ENCODE peak calls at places on chromosomes 13 and 19, in eight cellular contexts. X, A, H, D, P, N, T and K are unnamed samples.

GRCh38 chr13:33296793-33297425 is 11.4 kb upstream of the STARD13 start:
- DNase-seq in P (no peak), D (no peak), T (no peak), X (no peak), A (no peak), N (no peak), H (no peak), K (no peak)

GRCh38 chr13:34070006-34070405 is 252.1 kb downstream of the RFC3 start:
- DNase-seq in N (no peak), X (peak; percentile 12), P (no peak), A (no peak), H (peak; percentile 21), T (no peak), D (no peak), K (no peak)

GRCh38 chr13:79225487-79226232 is 180.4 kb downstream of the RBM26 start:
- DNase-seq in P (no peak), H (no peak), X (no peak), D (no peak), N (no peak), T (no peak), A (no peak), K (no peak)

GRCh38 chr13:65090191-65090590 is 2139.9 kb downstream of the PCDH9 start:
- DNase-seq in D (no peak), N (no peak), A (no peak), X (no peak), T (no peak), H (no peak), P (no peak), K (no peak)

GRCh38 chr13:24865158-24865557 is 101.2 kb downstream of the RNF17 start:
- DNase-seq in N (no peak), P (no peak), D (no peak), A (no peak), H (peak; percentile 25), T (no peak), X (peak; percentile 4), K (no peak)

GRCh38 chr19:497861-498590 is 1.7 kb downstream of the MADCAM1 start:
- DNase-seq in T (no peak), P (no peak), X (no peak), N (no peak), D (peak; percentile 57), H (no peak), A (no peak), K (no peak)

GRCh38 chr13:75908137-75908536 is 272.0 kb downstream of the LMO7 start:
- DNase-seq in P (no peak), N (no peak), T (peak; percentile 69), X (no peak), A (peak; percentile 6), D (peak; percentile 44), H (no peak), K (no peak)

GRCh38 chr19:9958451-9958850 is 22.1 kb upstream of the OLFM2 start:
- DNase-seq in X (peak; percentile 91), T (no peak), N (no peak), P (no peak), A (no peak), H (peak; percentile 45), D (no peak), K (no peak)

GRCh38 chr19:50257141-50257540 is 53.7 kb downstream of the MYH14 start:
- DNase-seq in A (no peak), T (no peak), N (no peak), H (no peak), D (no peak), P (no peak), X (no peak), K (no peak)

GRCh38 chr19:953501-954271 is 27.9 kb downstream of the ARID3A start:
- DNase-seq in N (no peak), A (peak; percentile 24), P (no peak), X (no peak), D (no peak), H (no peak), T (no peak), K (no peak)

GRCh38 chr13:75877092-75877491 is 241.0 kb downstream of the LMO7 start:
- DNase-seq in N (no peak), D (no peak), P (no peak), T (no peak), X (no peak), A (peak; percentile 35), H (no peak), K (no peak)

GRCh38 chr13:38430761-38431160 is 81.1 kb downstream of the UFM1 start:
- DNase-seq in H (no peak), N (no peak), D (no peak), T (no peak), A (no peak), X (no peak), P (no peak), K (no peak)

GRCh38 chr13:41032646-41033396 is 13.7 kb upstream of the ELF1 start:
- DNase-seq in N (no peak), D (no peak), X (no peak), H (no peak), T (no peak), A (no peak), P (no peak), K (no peak)

GRCh38 chr19:56504581-56504980 is 3.1 kb upstream of the ZNF471 start:
- DNase-seq in T (no peak), A (no peak), X (peak; percentile 68), N (no peak), P (no peak), D (no peak), H (no peak), K (no peak)

GRCh38 chr13:113742445-113743120 is 16.4 kb upstream of the TMEM255B start:
- DNase-seq in D (peak; percentile 39), P (no peak), T (no peak), X (no peak), N (no peak), A (no peak), H (no peak), K (no peak)

GRCh38 chr13:33918199-33918932 is 100.4 kb downstream of the RFC3 start:
- DNase-seq in N (no peak), P (no peak), A (peak; percentile 10), X (peak; percentile 71), D (no peak), H (peak; percentile 45), T (no peak), K (no peak)

DNA sequence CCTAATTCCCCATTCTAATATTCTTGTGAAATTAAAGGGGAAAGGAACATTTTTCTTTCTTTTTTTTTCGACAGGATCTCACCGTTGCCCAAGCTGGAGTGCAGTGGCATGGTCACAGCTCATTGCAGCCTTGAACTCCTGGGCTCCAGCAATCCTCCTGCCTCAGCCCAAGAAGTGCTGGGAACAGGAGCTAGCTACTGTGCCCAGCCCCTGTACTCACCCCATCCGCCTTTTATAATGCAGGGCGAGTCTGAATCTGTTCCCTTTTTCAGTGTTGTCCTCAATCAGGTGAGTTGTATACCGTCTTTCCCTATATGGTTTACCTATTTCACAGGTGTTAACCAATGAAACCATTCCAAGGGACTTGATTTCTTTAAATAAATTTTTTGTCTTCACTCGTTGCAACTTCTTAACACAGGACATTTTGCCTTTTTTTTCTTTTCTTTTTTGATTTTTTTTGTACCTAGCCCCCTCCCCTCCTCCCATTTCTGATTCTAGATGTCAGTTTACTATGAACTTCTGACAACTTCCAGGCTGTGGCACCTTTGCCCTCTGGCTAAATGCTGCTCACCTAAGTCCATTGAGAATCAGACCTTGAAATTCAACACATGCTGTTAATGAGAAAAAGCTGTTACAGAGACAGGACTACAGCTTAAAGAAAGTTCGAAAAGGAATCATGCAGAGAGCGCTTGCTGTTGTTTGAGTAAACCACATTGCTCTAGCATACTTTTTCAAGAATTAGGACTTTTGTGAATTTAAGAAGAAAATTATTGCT is 562.1 kb upstream of the KLF12 start:
- DNase-seq in A (no peak), X (no peak), D (no peak), N (no peak), T (no peak), H (no peak), P (no peak), K (no peak)
- H3K4me3 ChIP-seq in A (no peak overlapping the region), X (no peak overlapping the region), D (no peak overlapping the region), N (no peak overlapping the region), T (no peak overlapping the region), H (no peak overlapping the region), P (no peak overlapping the region), K (no peak overlapping the region)

DNA sequence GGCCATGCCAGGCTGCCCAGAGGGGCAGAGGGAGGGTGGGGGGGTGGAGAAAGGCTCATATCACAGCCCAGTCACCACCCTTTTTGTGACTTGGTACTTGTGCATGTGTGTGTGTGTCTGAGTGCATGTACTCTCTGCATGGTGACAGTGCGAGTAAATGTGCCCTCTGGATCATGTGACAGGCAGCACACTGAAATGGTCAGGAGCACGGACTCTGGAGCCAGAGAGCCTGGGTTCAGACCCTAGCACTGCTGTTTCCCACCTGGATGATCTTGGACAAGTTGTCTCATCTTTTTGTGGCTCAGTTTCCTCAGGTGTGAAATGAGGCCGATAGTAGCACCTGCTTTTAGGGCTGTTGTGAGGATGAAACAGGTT is 2.0 kb downstream of the CIC start:
- DNase-seq in H (no peak), A (no peak), N (no peak), D (no peak), X (no peak), P (no peak), T (peak; percentile 36), K (no peak)
- H3K27ac ChIP-seq in H (peak overlapping the region; percentile 99), A (no peak overlapping the region), N (peak overlapping the region; percentile 95), D (peak overlapping the region; percentile 67), X (peak overlapping the region; percentile 88), P (peak overlapping the region; percentile 96), T (peak overlapping the region; percentile 87), K (peak overlapping the region; percentile 94)

GRCh38 chr13:60571571-60571970 is 174.6 kb downstream of the TDRD3 start:
- DNase-seq in N (no peak), D (no peak), T (no peak), H (no peak), A (no peak), P (no peak), X (no peak), K (no peak)

GRCh38 chr13:60577761-60578160 is 180.7 kb downstream of the TDRD3 start:
- DNase-seq in D (no peak), N (no peak), P (no peak), T (no peak), A (no peak), H (no peak), X (no peak), K (no peak)

GRCh38 chr13:60574706-60575105 is 177.7 kb downstream of the TDRD3 start:
- DNase-seq in D (no peak), P (no peak), A (no peak), N (no peak), H (no peak), T (no peak), X (no peak), K (no peak)

GRCh38 chr13:60572003-60572792 is 175.2 kb downstream of the TDRD3 start:
- DNase-seq in D (no peak), P (no peak), T (no peak), H (peak; percentile 92), X (peak; percentile 85), A (peak; percentile 20), N (no peak), K (no peak)

DNA sequence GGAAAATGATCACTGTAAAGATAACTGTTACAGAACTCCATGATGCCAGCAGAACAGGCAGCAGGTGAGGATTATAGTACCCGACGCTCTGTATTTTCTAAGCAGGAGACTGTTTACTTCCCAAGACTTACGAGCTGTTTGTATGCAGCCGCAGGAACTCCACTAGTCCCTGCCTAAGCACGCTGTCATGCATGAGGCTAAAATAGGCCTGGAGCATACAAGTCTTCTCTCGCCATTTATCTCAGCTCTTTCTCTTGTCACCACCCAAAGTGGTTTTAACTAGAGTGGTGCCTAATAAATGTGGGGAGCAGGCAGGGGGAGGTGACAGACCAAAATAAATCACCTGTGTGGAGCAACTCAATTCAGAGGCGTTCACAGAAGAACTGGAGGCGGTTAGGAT is 175.8 kb downstream of the TDRD3 start:
- DNase-seq in T (no peak), P (no peak), D (no peak), H (peak; percentile 46), N (no peak), X (no peak), A (peak; percentile 30), K (no peak)
- H3K4me3 ChIP-seq in T (no peak overlapping the region), P (no peak overlapping the region), D (no peak overlapping the region), H (no peak overlapping the region), N (no peak overlapping the region), X (no peak overlapping the region), A (no peak overlapping the region), K (no peak overlapping the region)

GRCh38 chr19:24166055-24166454 is 79.1 kb downstream of the ZNF254 start:
- DNase-seq in N (no peak), A (no peak), D (no peak), P (no peak), H (no peak), X (peak; percentile 65), T (no peak), K (no peak)
- H3K27ac ChIP-seq in N (no peak overlapping the region), A (no peak overlapping the region), D (no peak overlapping the region), P (no peak overlapping the region), H (no peak overlapping the region), X (no peak overlapping the region), T (no peak overlapping the region), K (no peak overlapping the region)